ENCODE peak calls at places on chromosomes 6 and 20, in nine cellular contexts. Y is right lobe of liver, V is tibial artery, H is ovary, W is astrocyte of the spinal cord, T is AG04450, S is AG09309, Q is GM23338, M is cardiac muscle cell. B is an unnamed sample.

GRCh38 chr20:50029697-50030428 is 47.1 kb downstream of the SNAI1 start:
- DNase-seq in H (peak; percentile 46), Y (peak; percentile 86), W (peak; percentile 97), T (peak; percentile 64), S (peak; percentile 87), Q (no peak), V (peak; percentile 78), M (peak; percentile 98), B (no peak)

GRCh38 chr6:29631860-29632731 is 887 bp downstream of the GABBR1 start:
- DNase-seq in T (no peak), S (no peak), H (peak; percentile 78), Q (peak; percentile 72), M (peak; percentile 82), Y (peak; percentile 64), V (peak; percentile 62), W (peak; percentile 65), B (peak; percentile 78)

GRCh38 chr6:18390476-18390875 is 3.3 kb downstream of the RNF144B start:
- DNase-seq in T (no peak), H (no peak), M (no peak), Y (no peak), V (no peak), Q (no peak), W (peak; percentile 14), S (no peak), B (no peak)

GRCh38 chr6:81075974-81076373 is 676.5 kb downstream of the TENT5A start:
- DNase-seq in W (peak; percentile 28), H (no peak), V (no peak), Y (no peak), S (no peak), T (no peak), Q (peak; percentile 76), M (peak; percentile 29), B (no peak)

GRCh38 chr6:16470502-16471221 is 232.3 kb downstream of the GMPR start:
- DNase-seq in Q (no peak), T (no peak), H (no peak), Y (no peak), S (no peak), M (no peak), W (no peak), V (no peak), B (no peak)

GRCh38 chr6:34656378-34657036 is 40.1 kb downstream of the ILRUN start:
- DNase-seq in V (no peak), T (peak; percentile 61), W (peak; percentile 38), M (peak; percentile 57), Y (no peak), S (peak; percentile 61), Q (no peak), H (no peak), B (peak; percentile 63)

GRCh38 chr20:219290-220115 is 7.6 kb upstream of the DEFB129 start:
- DNase-seq in Y (no peak), V (no peak), Q (peak; percentile 78), M (peak; percentile 22), S (no peak), T (no peak), H (no peak), W (no peak), B (peak; percentile 8)

GRCh38 chr6:158020811-158021210 is 39.1 kb downstream of the SYNJ2 start:
- DNase-seq in T (no peak), Q (no peak), V (no peak), M (no peak), Y (no peak), H (no peak), W (no peak), S (no peak), B (no peak)

GRCh38 chr6:132391391-132392291 is 9.6 kb downstream of the MOXD1 start:
- DNase-seq in H (no peak), W (peak; percentile 77), Y (no peak), S (peak; percentile 70), M (peak; percentile 89), T (peak; percentile 90), Q (peak; percentile 21), V (no peak), B (no peak)

GRCh38 chr20:17320456-17320855 is 93.6 kb downstream of the PCSK2 start:
- DNase-seq in Y (no peak), V (no peak), T (no peak), S (no peak), W (no peak), Q (no peak), H (no peak), M (no peak), B (no peak)

GRCh38 chr20:2651772-2652723 is at the start of gene NOP56:
- DNase-seq in H (peak; percentile 93), M (peak; percentile 95), Q (peak; percentile 91), W (peak; percentile 92), T (peak; percentile 68), V (peak; percentile 85), Y (peak; percentile 93), S (peak; percentile 48), B (peak; percentile 97)

GRCh38 chr20:33465536-33466302 is 22.2 kb upstream of the SNTA1 start:
- DNase-seq in Q (no peak), V (no peak), H (no peak), M (no peak), Y (no peak), T (no peak), W (no peak), S (no peak), B (no peak)

GRCh38 chr20:63536241-63536977 is 767 bp downstream of the PTK6 start:
- DNase-seq in V (no peak), W (peak; percentile 37), Y (peak; percentile 57), H (peak; percentile 26), S (no peak), T (no peak), Q (no peak), M (peak; percentile 40), B (no peak)

GRCh38 chr6:45009547-45009946 is 318.6 kb upstream of the RUNX2 start:
- DNase-seq in Q (no peak), V (no peak), Y (no peak), W (no peak), S (no peak), M (no peak), H (no peak), T (no peak), B (no peak)
- TF ChIP-seq CTCF in Q (no peak), V (no peak), Y (no peak), W (no peak), S (no peak), M (no peak), H (no peak), T (no peak), B (no peak)

GRCh38 chr6:41191569-41191968 is 9.4 kb downstream of the TREML2 start:
- DNase-seq in S (no peak), Y (no peak), H (no peak), Q (peak; percentile 85), T (no peak), M (peak; percentile 55), V (no peak), W (no peak), B (peak; percentile 44)
- TF ChIP-seq CTCF in S (peak; percentile 62), Y (peak; percentile 59), H (no peak), Q (peak; percentile 69), T (peak; percentile 21), M (peak; percentile 74), V (no peak), W (peak; percentile 33), B (peak; percentile 54)

DNA sequence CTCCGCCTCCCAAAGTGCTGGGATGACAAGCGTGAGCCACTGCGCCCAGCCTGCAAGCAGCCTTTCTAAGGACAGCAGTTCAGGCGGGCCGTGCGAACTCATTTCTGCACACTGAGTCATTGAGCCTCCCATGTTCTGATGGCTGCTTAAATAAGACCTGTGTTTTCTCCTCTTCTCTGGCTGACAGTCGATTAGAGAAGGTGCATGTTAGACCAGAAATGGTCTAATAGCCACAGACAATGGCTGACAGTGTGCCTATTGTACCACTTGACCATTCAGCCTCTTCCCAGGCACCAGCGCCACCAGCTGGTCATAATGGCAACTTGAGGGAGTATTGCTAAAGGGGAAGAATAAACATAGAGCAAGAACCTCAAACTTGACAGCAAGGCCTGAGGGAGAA is 6.2 kb downstream of the CST11 start:
- DNase-seq in Q (peak; percentile 79), S (no peak), T (no peak), M (peak; percentile 64), V (no peak), H (peak; percentile 56), W (peak; percentile 23), Y (no peak), B (peak; percentile 59)
- TF ChIP-seq CTCF in Q (peak; percentile 95), S (peak; percentile 40), T (peak; percentile 57), M (peak; percentile 66), V (peak; percentile 22), H (no peak), W (peak; percentile 57), Y (peak; percentile 52), B (peak; percentile 78)

DNA sequence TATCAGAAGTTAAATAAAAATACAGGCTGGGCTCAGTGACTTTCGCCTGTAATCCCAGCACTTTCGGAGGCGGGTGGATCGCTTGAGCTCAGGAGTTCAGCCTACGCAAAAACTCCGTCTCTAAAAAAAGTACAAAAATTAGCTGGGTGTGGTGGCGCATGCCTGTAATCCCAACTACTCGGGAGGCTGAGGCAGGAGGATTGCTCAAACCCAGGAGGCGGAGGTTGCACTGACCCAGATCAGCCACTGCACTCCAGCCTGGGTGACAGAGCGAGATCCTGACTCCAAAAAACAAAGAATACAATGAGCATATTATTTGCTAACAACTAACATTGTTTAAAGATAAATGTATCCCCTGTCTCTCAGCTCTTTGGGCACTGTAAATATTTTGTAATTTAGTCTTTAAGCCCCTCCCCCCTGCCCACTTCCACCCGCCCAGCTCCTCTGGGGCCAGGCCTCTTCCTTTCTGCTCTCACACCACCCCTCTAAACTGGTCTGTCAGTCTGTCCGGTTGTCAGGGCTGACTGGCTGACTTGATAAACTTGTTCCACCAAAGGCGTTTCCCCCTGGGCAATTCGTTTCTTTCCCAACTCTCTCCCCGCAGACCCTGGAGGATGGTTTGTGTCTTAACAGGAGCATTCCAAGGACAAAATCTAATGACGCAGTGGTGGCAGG is 62.4 kb upstream of the QKI start:
- DNase-seq in M (no peak), W (no peak), Y (no peak), H (no peak), Q (no peak), T (no peak), S (no peak), V (no peak), B (no peak)
- TF ChIP-seq CTCF in M (no peak), W (no peak), Y (no peak), H (no peak), Q (no peak), T (no peak), S (no peak), V (no peak), B (no peak)

B was measured in GM20000.